ENCODE peak calls at places on chromosomes 4 and X, in six cellular contexts. Z, N, S, K, C and R are unnamed samples.

GRCh38 chrX:10725071-10725470 is 104.7 kb upstream of the MID1 start:
- DNase-seq in K (no peak), S (no peak), Z (no peak), N (no peak), C (peak; percentile 2), R (peak; percentile 16)

GRCh38 chr4:174217273-174218126 is 66.0 kb downstream of the FBXO8 start:
- DNase-seq in N (peak; percentile 69), K (no peak), S (no peak), Z (peak; percentile 76), C (no peak), R (no peak)

GRCh38 chrX:74422576-74423288 is 1.4 kb downstream of the SLC16A2 start:
- DNase-seq in S (peak; percentile 67), N (peak; percentile 63), K (no peak), Z (peak; percentile 78), C (peak; percentile 7), R (peak; percentile 26)

GRCh38 chr4:168784786-168785461 is 225.1 kb downstream of the CBR4 start:
- DNase-seq in Z (no peak), K (no peak), C (no peak), N (no peak), S (no peak), R (no peak)

GRCh38 chr4:89899157-89899556 is 4.5 kb downstream of the MMRN1 start:
- DNase-seq in N (no peak), S (no peak), K (no peak), C (peak; percentile 85), Z (peak; percentile 5), R (peak; percentile 69)

GRCh38 chrX:46961574-46962279 is 49.5 kb downstream of the JADE3 start:
- DNase-seq in C (no peak), Z (no peak), S (no peak), K (no peak), N (no peak), R (no peak)

GRCh38 chr4:145545538-145546224 is 64.0 kb downstream of the SMAD1 start:
- DNase-seq in Z (peak; percentile 94), S (no peak), N (peak; percentile 49), C (peak; percentile 100), K (no peak), R (peak; percentile 59)

GRCh38 chr4:188037003-188037713 is 41.6 kb downstream of the ZFP42 start:
- DNase-seq in C (no peak), Z (peak; percentile 29), K (no peak), N (no peak), S (no peak), R (no peak)

GRCh38 chrX:119685225-119686066 is 7.5 kb downstream of the SEPTIN6 start:
- DNase-seq in N (no peak), K (no peak), S (no peak), Z (no peak), C (peak; percentile 65), R (peak; percentile 94)

GRCh38 chr4:127672111-127672510 is 39.4 kb downstream of the INTU start:
- DNase-seq in Z (no peak), N (no peak), K (no peak), C (no peak), S (no peak), R (no peak)

GRCh38 chrX:133473451-133473850 is 58.2 kb upstream of the GPC4 start:
- DNase-seq in K (no peak), N (peak; percentile 25), Z (no peak), S (no peak), C (no peak), R (no peak)

GRCh38 chrX:71154196-71154595 is 9.6 kb downstream of the NLGN3 start:
- DNase-seq in C (no peak), N (no peak), S (no peak), K (no peak), Z (no peak), R (no peak)

GRCh38 chr4:16032871-16033505 is 50.8 kb downstream of the PROM1 start:
- DNase-seq in C (peak; percentile 52), Z (no peak), K (no peak), N (no peak), S (no peak), R (peak; percentile 20)

GRCh38 chr4:48275247-48275646 is 5.6 kb upstream of the TEC start:
- DNase-seq in K (no peak), C (no peak), Z (peak; percentile 54), S (no peak), N (no peak), R (peak; percentile 40)

GRCh38 chr4:8457646-8458045 is 17.1 kb downstream of the TRMT44 start:
- DNase-seq in K (no peak), S (no peak), C (no peak), N (no peak), Z (no peak), R (no peak)

GRCh38 chrX:3549442-3549875 is 164.0 kb downstream of the PRKX start:
- DNase-seq in C (no peak), N (peak; percentile 40), S (peak; percentile 45), Z (peak; percentile 54), K (no peak), R (peak; percentile 2)

GRCh38 chr4:152514356-152514755 is 21.5 kb downstream of the FBXW7 start:
- DNase-seq in N (no peak), S (no peak), K (no peak), C (no peak), Z (no peak), R (no peak)

GRCh38 chrX:73785493-73785892 is 222.5 kb downstream of the CHIC1 start:
- DNase-seq in K (no peak), N (no peak), S (no peak), C (no peak), Z (no peak), R (no peak)

GRCh38 chr4:113316879-113317278 is 267.4 kb downstream of the ANK2 start:
- DNase-seq in C (no peak), Z (no peak), N (no peak), S (no peak), K (no peak), R (peak; percentile 98)

GRCh38 chr4:124943145-124943889 is 230.8 kb upstream of the ANKRD50 start:
- DNase-seq in K (no peak), S (no peak), N (no peak), Z (peak; percentile 65), C (no peak), R (no peak)

GRCh38 chr4:145819246-145820181 is 119.1 kb downstream of the ZNF827 start:
- DNase-seq in N (no peak), K (no peak), Z (no peak), S (peak; percentile 62), C (no peak), R (no peak)

GRCh38 chr4:89021678-89022077 is 35.3 kb downstream of the FAM13A start:
- DNase-seq in S (no peak), C (no peak), Z (no peak), N (no peak), K (no peak), R (no peak)

GRCh38 chrX:84160736-84161135 is 27.3 kb downstream of the RPS6KA6 start:
- DNase-seq in C (no peak), S (no peak), Z (no peak), K (no peak), N (no peak), R (no peak)

GRCh38 chr4:132530846-132531245 is 618.2 kb upstream of the PCDH10 start:
- DNase-seq in K (no peak), C (no peak), Z (no peak), S (no peak), N (no peak), R (no peak)

GRCh38 chr4:144575181-144575580 is 70.8 kb upstream of the HHIP start:
- DNase-seq in K (no peak), S (no peak), C (peak; percentile 57), Z (peak; percentile 36), N (no peak), R (peak; percentile 11)

GRCh38 chrX:79133897-79134296 is 10.6 kb upstream of the GPR174 start:
- DNase-seq in C (no peak), N (no peak), Z (no peak), S (no peak), K (no peak), R (no peak)

GRCh38 chrX:138761380-138761779 is 49.9 kb upstream of the FGF13 start:
- DNase-seq in N (no peak), K (no peak), Z (no peak), C (no peak), S (no peak), R (no peak)

GRCh38 chrX:41721590-41721989 is 2.4 kb upstream of the GPR82 start:
- DNase-seq in C (no peak), Z (no peak), K (no peak), S (no peak), N (no peak), R (no peak)

GRCh38 chr4:105451346-105451745 is 22.5 kb downstream of the PPA2 start:
- DNase-seq in N (no peak), K (no peak), C (no peak), S (no peak), Z (no peak), R (no peak)

GRCh38 chr4:35038079-35038805 is 1206.1 kb downstream of the ARAP2 start:
- DNase-seq in S (peak; percentile 41), C (no peak), K (no peak), N (no peak), Z (no peak), R (no peak)

GRCh38 chr4:168475745-168476144 is 4.5 kb downstream of the DDX60L start:
- DNase-seq in S (no peak), C (no peak), Z (peak; percentile 15), K (no peak), N (no peak), R (peak; percentile 30)

GRCh38 chr4:30879841-30880240 is 159.7 kb downstream of the PCDH7 start:
- DNase-seq in Z (no peak), C (no peak), S (no peak), N (no peak), K (no peak), R (no peak)

GRCh38 chr4:182427530-182427929 is 184.3 kb downstream of the TENM3 start:
- DNase-seq in K (no peak), C (no peak), Z (peak; percentile 52), S (no peak), N (no peak), R (no peak)

GRCh38 chr4:138300616-138301015 is 58.5 kb upstream of the SLC7A11 start:
- DNase-seq in C (no peak), K (no peak), S (no peak), Z (no peak), N (no peak), R (no peak)

GRCh38 chrX:115023811-115024210 is 6.4 kb upstream of the IL13RA2 start:
- DNase-seq in S (no peak), K (no peak), C (no peak), N (no peak), Z (no peak), R (peak; percentile 64)

GRCh38 chr4:185600801-185601200 is 65.5 kb upstream of the PDLIM3 start:
- DNase-seq in N (no peak), Z (peak; percentile 15), C (no peak), K (no peak), S (no peak), R (peak; percentile 19)

GRCh38 chrX:136376713-136377112 is 76.0 kb downstream of the ADGRG4 start:
- DNase-seq in K (no peak), Z (no peak), C (no peak), S (no peak), N (no peak), R (no peak)

GRCh38 chr4:154569028-154569427 is 6.2 kb downstream of the FGB start:
- DNase-seq in C (no peak), Z (no peak), S (no peak), N (no peak), K (no peak), R (no peak)